ENCODE peak calls at places on chromosomes 4 and X, in seven cellular contexts. S, U, F, P, A, M and K are unnamed samples.
A peak's percentile ranks its signal among the peaks of the same experiment; 100 is the strongest.

GRCh38 chrX:129139837-129140679 is 383.2 kb downstream of the SMARCA1 start:
- DNase-seq in A (no peak), U (no peak), S (no peak), P (no peak), M (no peak), F (no peak), K (no peak)

GRCh38 chr4:73021634-73022033 is 47.9 kb downstream of the COX18 start:
- DNase-seq in A (no peak), S (peak; percentile 31), U (peak; percentile 73), F (peak; percentile 19), P (no peak), M (no peak), K (no peak)

GRCh38 chrX:105872921-105873320 is 50.6 kb downstream of the NRK start:
- DNase-seq in U (no peak), F (no peak), P (no peak), M (no peak), S (no peak), A (no peak), K (no peak)

GRCh38 chr4:143185253-143186107 is 763 bp downstream of the USP38 start:
- DNase-seq in U (peak; percentile 65), S (peak; percentile 8), P (peak; percentile 66), A (peak; percentile 7), M (peak; percentile 23), F (peak; percentile 35), K (peak; percentile 56)

GRCh38 chrX:154541896-154542722 is 4.5 kb downstream of the G6PD start:
- DNase-seq in A (no peak), M (no peak), U (peak; percentile 63), S (peak; percentile 94), P (no peak), F (peak; percentile 91), K (no peak)

GRCh38 chr4:4477391-4477790 is 64.5 kb downstream of the STX18 start:
- DNase-seq in P (no peak), F (no peak), M (no peak), S (no peak), A (no peak), U (no peak), K (no peak)

GRCh38 chrX:12657881-12658280 is 133.3 kb upstream of the PRPS2 start:
- DNase-seq in F (no peak), M (no peak), U (no peak), P (no peak), A (no peak), S (no peak), K (no peak)

GRCh38 chr4:120266602-120267001 is 200.0 kb upstream of the MAD2L1 start:
- DNase-seq in M (no peak), F (no peak), A (no peak), U (no peak), S (no peak), P (no peak), K (no peak)

GRCh38 chr4:125702406-125702805 is 387.7 kb downstream of the FAT4 start:
- DNase-seq in U (no peak), A (no peak), P (no peak), S (peak; percentile 35), M (no peak), F (no peak), K (no peak)

GRCh38 chr4:88759039-88759631 is 61.5 kb upstream of the NAP1L5 start:
- DNase-seq in F (peak; percentile 71), U (peak; percentile 60), P (no peak), M (no peak), A (no peak), S (peak; percentile 64), K (no peak)

GRCh38 chr4:147640331-147640730 is 23.1 kb downstream of the TMEM184C start:
- DNase-seq in A (no peak), P (no peak), F (no peak), M (no peak), U (no peak), S (peak; percentile 59), K (no peak)

GRCh38 chr4:32748498-32748897 is 2028.3 kb downstream of the PCDH7 start:
- DNase-seq in M (no peak), A (no peak), U (peak; percentile 1), S (no peak), F (no peak), P (no peak), K (peak; percentile 48)

GRCh38 chr4:185523862-185524261 is 11.4 kb downstream of the PDLIM3 start:
- DNase-seq in M (no peak), F (no peak), A (no peak), U (no peak), S (no peak), P (no peak), K (no peak)

GRCh38 chr4:40372651-40373050 is 37.5 kb downstream of the CHRNA9 start:
- DNase-seq in U (no peak), P (no peak), S (no peak), A (no peak), M (no peak), F (no peak), K (no peak)

GRCh38 chrX:43141885-43142284 is 363.9 kb upstream of the PPP1R2C start:
- DNase-seq in M (no peak), A (no peak), S (no peak), P (no peak), F (no peak), U (no peak), K (no peak)

GRCh38 chrX:2928583-2929434 is at the start of gene ARSD:
- DNase-seq in A (peak; percentile 86), P (peak; percentile 81), S (peak; percentile 86), F (peak; percentile 89), M (peak; percentile 71), U (peak; percentile 94), K (peak; percentile 97)

GRCh38 chrX:151085207-151085606 is 91.2 kb upstream of the GPR50 start:
- DNase-seq in M (no peak), U (no peak), S (no peak), A (no peak), F (no peak), P (no peak), K (no peak)
- H4K8ac ChIP-seq in M (no peak overlapping the region), U (no peak overlapping the region), S (no peak overlapping the region), A (no peak overlapping the region), F (no peak overlapping the region), P (no peak overlapping the region), K (no peak overlapping the region)

DNA sequence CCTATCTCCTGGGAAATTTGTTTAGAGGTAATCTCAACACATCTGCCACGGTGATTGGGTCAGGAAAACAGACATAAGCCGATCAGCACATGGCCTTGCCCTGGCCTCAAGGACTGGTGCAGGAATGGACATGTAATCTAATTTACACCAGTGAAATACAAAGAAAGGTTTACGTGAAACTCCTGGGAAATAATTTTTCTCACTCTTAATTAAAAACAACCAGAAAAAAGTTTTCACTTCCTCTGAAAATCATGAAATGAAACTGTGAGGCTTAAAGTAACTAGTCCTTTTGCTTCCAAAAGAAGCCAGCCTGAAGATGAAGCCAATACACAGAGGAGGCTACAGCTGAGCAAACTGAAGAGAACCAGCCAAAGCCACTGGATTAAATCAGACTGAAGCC is 154.1 kb upstream of the FAM241A start:
- DNase-seq in S (no peak), F (no peak), U (no peak), P (no peak), M (no peak), A (no peak), K (no peak)
- H4K8ac ChIP-seq in S (no peak overlapping the region), F (peak overlapping the region; percentile 69), U (no peak overlapping the region), P (no peak overlapping the region), M (no peak overlapping the region), A (no peak overlapping the region), K (no peak overlapping the region)

DNA sequence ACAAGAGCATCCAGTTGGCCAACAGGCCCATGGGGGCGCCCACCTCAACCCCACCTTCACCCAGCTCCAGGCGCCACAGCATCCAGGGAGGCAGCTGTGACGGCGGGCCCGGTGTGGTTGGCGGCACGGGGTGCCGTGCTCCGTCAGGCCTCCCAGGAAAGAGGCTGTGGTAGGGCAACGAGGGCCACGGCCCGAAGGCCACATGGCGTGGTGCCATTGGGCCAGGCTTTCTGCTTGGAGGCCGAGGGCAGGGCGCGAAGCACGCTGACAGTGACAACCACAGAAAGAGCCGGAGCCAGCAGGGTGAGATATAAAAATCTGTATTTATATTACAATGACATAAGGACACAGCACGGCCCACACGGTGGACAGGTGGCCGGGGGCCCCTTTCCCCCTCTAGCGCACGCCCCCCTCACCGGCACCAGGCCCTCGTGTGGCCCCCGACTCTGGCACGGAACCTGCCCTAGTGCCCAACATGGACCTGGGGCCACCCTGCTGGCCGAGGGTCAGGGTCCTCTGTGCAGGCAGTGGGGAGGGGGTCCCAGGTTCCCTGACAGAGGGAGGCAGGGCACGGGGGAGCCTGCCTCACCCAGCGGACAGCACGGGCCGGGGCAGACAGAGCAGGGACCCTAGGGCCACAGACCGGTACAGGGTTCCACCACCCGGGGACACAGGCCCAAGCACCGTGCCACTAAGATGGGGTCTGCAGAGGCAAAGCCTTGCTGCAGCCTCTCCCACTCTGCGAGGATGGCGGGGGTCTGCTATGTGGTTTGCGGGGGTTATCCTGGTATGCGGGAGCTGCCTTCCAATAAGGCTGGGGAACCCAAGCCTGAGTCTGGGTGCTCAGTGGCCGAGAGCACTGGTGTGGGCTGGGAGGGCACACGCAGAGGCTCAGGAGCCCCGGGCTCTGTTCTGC is 5.5 kb upstream of the HAUS3 start:
- DNase-seq in S (no peak), U (no peak), M (no peak), P (peak; percentile 45), A (no peak), F (no peak), K (no peak)
- H4K8ac ChIP-seq in S (no peak overlapping the region), U (no peak overlapping the region), M (no peak overlapping the region), P (peak overlapping the region; percentile 41), A (no peak overlapping the region), F (no peak overlapping the region), K (no peak overlapping the region)

GRCh38 chrX:47232803-47233332 is at the start of gene USP11:
- DNase-seq in M (no peak), P (peak; percentile 55), U (peak; percentile 57), F (peak; percentile 56), A (no peak), S (peak; percentile 51), K (peak; percentile 79)

GRCh38 chrX:47234583-47234982 is 1.8 kb downstream of the USP11 start:
- DNase-seq in M (no peak), F (no peak), S (peak; percentile 52), P (no peak), A (no peak), U (no peak), K (no peak)

GRCh38 chrX:47232197-47232802 is 509 bp upstream of the USP11 start:
- DNase-seq in S (no peak), M (no peak), P (no peak), U (no peak), A (peak; percentile 53), F (no peak), K (no peak)

GRCh38 chrX:47235691-47236103 is 2.9 kb downstream of the USP11 start:
- DNase-seq in S (peak; percentile 6), P (no peak), U (no peak), F (peak; percentile 86), A (no peak), M (no peak), K (no peak)

DNA sequence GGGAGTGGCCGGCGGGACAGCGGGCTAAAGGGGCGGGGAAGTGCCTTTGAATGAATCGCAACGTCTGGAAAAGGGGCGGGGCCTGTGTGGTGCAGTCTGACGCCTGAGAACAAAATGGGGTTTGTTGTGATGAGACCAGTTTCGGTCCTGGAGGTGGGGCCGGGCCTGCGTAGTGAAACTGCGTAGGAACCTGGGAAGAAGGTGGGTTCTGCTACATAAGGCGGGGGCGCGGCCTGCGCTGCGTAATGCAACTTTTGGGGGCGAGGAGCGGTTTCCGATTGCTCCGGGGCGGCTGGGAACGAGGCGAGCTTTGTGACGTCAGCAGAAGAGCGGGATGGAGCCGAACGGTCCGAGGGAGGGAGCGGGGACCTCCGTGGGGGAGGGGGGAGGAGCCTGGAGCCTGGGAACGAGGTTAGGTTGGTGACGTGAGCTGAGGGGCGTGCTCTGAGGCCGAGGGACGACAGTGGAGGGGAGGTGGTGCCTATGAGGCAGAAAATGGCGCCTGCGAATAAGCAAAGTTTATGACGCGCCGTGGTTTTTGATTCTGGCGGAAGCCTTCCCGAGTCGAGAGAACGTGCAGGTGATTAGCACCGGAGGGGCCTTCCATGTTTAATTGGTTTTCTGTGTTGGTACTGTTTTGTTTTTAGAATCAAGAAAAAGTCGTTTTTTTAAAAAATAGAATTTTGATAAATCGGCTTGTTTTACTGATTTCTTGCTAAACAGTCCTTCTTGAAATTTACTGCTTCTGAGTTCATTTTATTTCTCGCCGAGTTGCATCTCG is 714 bp downstream of the USP11 start:
- DNase-seq in M (peak; percentile 87), S (peak; percentile 97), A (peak; percentile 88), U (peak; percentile 95), F (peak; percentile 97), P (peak; percentile 82), K (peak; percentile 98)
- H4K8ac ChIP-seq in M (no peak overlapping the region), S (peak overlapping the region; percentile 15), A (no peak overlapping the region), U (no peak overlapping the region), F (no peak overlapping the region), P (peak overlapping the region; percentile 97), K (no peak overlapping the region)